ENCODE peak calls at places on chromosome 20, in eight cellular contexts. W is H1, T is adrenal gland, R is keratinocyte, V is A549, Z is left ventricle myocardium inferior, M is esophagus squamous epithelium, E is SK-N-SH. S is an unnamed sample.

GRCh38 chr20:50958733-50959542 is at the start of gene MOCS3:
- DNase-seq in W (peak), T (peak), R (peak), V (peak), Z (peak), M (peak), E (peak), S (peak)

GRCh38 chr20:41205313-41205712 is 68.0 kb downstream of the PLCG1 start:
- DNase-seq in W (no peak), T (no peak), R (no peak), V (no peak), Z (no peak), M (no peak), E (no peak), S (no peak)

GRCh38 chr20:49641683-49642649 is 71.7 kb downstream of the B4GALT5 start:
- DNase-seq in W (no peak), T (peak), R (no peak), V (no peak), Z (no peak), M (no peak), E (no peak), S (no peak)

GRCh38 chr20:58175425-58175824 is 53.0 kb downstream of the ANKRD60 start:
- DNase-seq in W (no peak), T (no peak), R (no peak), V (no peak), Z (no peak), M (no peak), E (no peak), S (no peak)

GRCh38 chr20:41009960-41010359 is 18.7 kb upstream of the TOP1 start:
- DNase-seq in W (no peak), T (no peak), R (no peak), V (no peak), Z (no peak), M (no peak), E (no peak), S (peak)

GRCh38 chr20:23285536-23285935 is 65.1 kb upstream of the NXT1 start:
- DNase-seq in W (no peak), T (no peak), R (no peak), V (no peak), Z (no peak), M (no peak), E (no peak), S (no peak)

GRCh38 chr20:38748863-38749153 is 548 bp downstream of the ACTR5 start:
- DNase-seq in W (peak), T (no peak), R (no peak), V (no peak), Z (no peak), M (no peak), E (no peak), S (no peak)

GRCh38 chr20:10609726-10610125 is 64.1 kb downstream of the JAG1 start:
- DNase-seq in W (no peak), T (no peak), R (no peak), V (no peak), Z (no peak), M (no peak), E (no peak), S (no peak)

GRCh38 chr20:13119583-13119982 is 101.5 kb upstream of the ISM1 start:
- DNase-seq in W (no peak), T (peak), R (no peak), V (peak), Z (no peak), M (no peak), E (peak), S (peak)

GRCh38 chr20:59576216-59576953 is 28.0 kb upstream of the PHACTR3 start:
- DNase-seq in W (peak), T (no peak), R (no peak), V (no peak), Z (no peak), M (no peak), E (peak), S (no peak)

GRCh38 chr20:2747676-2748235 is 52.7 kb downstream of the CPXM1 start:
- DNase-seq in W (no peak), T (no peak), R (no peak), V (no peak), Z (no peak), M (no peak), E (no peak), S (no peak)

GRCh38 chr20:62806383-62807050 is 1.9 kb downstream of the OGFR start:
- DNase-seq in W (no peak), T (no peak), R (no peak), V (no peak), Z (no peak), M (no peak), E (no peak), S (no peak)
- H3K4me3 ChIP-seq in W (no peak), T (peak), R (peak), V (peak), Z (peak), M (no peak), E (peak), S (peak)

DNA sequence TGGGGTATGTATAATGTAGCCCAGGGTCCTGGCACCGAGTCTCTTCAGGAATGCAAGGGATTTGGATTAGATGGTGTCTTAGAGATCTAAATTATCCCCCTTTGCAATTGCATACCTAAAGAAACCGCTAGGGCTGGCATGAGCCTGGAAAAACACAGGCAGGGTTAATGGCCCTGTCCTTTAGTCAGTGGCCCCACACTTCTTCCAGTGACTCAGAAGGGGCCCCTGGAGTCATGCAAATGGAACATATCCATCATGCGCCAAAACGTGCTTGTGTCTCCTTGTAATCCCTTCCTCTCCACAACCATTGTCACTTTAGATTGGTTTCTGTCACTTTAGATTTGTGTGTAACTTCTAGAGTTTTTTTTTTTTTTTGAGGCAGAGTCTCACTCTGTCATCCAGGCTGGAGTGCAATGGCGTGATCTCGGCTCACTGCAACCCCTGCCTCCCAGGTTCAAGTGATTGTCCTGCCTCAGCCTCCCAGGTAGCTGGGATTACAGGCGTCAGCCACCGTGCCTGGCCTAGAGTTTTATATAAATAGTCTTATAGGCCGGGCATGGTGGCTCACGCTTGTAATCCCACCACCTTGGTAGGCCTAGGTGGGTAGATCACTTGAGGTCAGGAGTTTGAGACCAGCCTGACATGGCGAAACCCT is 8.7 kb upstream of the MYBL2 start:
- DNase-seq in W (no peak), T (no peak), R (no peak), V (peak), Z (no peak), M (no peak), E (no peak), S (no peak)
- H3K27ac ChIP-seq in W (no peak), T (no peak), R (peak), V (peak), Z (peak), M (peak), E (peak), S (no peak)

DNA sequence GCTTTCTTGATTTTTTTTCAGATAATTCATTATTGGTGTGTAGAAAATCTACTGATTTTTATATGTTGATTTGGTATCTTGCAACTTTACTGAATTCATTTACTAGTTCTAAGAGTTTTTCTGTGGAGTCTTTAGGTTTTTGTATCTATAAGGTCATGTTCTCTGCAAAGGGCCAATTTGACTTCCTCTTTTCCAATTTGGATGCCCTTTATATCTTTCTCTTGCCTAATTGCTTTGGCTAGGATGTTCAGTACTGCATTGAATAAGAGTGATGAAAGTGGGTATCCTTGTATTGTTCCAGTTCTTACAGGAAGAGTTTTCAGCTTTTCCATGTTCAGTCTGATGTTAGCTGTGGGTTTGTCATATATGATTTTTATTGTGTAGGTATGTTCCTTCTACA is 14.4 kb upstream of the NKX2-4 start:
- DNase-seq in W (no peak), T (no peak), R (no peak), V (no peak), Z (no peak), M (no peak), E (no peak), S (no peak)
- TF ChIP-seq CTCF in W (no peak), T (no peak), R (no peak), V (no peak), Z (no peak), M (no peak), E (no peak), S (no peak)

DNA sequence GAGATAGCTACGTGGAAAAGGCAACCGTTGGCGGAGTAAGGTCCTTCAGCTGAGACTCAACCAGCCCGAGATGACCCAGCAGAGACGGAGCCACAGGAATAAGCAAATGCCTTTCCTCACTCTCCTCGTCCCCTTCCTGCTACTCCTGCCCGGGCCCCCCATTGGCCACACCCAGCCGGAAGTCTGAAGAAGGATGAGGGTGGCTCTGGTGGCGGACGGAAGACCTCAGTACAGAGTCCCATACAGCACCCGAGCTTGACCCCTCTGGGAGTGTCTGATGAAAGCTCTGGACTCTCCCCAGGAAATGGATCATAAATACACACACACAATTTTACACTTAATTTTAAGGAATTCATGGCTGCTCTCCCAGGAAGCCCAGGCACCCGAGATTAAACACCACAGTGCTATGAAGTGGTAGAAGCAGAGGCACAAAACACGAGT is 125.5 kb downstream of the BANF2 start:
- DNase-seq in W (no peak), T (peak), R (no peak), V (no peak), Z (no peak), M (no peak), E (no peak), S (no peak)
- H3K4me3 ChIP-seq in W (no peak), T (no peak), R (no peak), V (no peak), Z (peak), M (no peak), E (no peak), S (no peak)

GRCh38 chr20:32167552-32167951 is 40.0 kb downstream of the PLAGL2 start:
- DNase-seq in W (no peak), T (no peak), R (no peak), V (no peak), Z (no peak), M (no peak), E (no peak), S (no peak)
- H3K27ac ChIP-seq in W (no peak), T (no peak), R (no peak), V (no peak), Z (no peak), M (no peak), E (no peak), S (no peak)

DNA sequence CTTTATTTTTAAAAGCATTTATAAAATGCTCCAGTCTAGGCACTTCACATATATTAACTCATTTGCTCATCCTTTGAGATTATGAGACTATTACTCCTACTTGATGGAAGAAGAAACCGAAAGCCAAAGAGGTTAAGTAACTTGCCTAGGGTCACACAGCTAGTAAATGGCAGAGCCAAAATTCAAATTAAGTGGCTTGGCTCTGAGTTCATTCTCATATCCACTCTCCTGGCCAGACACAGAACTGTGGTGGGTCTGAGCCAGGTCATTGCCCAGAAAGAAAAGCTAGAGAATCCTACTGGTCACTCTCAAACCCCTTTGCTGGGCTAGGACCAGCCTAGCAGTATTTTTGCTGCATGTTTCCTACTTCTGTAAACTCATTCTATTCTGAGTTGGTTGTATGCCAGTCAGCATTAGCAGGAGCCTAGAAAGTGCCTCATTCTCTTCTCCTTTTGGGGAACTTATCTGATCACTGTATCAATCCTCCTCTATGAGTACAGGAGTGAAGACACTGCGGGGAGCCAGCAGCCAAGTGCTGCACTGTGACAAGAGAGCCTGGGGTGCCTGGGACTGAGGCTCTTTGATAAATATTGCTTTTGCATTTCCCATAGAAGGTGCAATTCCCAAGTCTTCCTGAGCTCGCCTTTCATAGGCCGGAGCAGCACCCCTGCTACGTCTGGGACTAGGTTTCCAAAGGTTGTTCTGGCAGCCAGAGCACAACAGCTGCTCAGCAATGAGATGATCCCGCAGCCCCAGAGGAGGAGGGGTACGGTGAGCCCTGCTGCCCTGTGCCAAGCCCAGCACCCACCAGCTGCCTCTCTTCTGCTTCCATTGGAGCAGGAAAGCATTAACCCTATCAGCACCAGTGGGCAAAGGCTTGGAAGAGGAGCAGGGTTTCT is 728.3 kb downstream of the MAFB start:
- DNase-seq in W (peak), T (no peak), R (no peak), V (no peak), Z (peak), M (no peak), E (peak), S (no peak)
- TF ChIP-seq CTCF in W (no peak), T (no peak), R (no peak), V (no peak), Z (peak), M (no peak), E (no peak), S (no peak)

DNA sequence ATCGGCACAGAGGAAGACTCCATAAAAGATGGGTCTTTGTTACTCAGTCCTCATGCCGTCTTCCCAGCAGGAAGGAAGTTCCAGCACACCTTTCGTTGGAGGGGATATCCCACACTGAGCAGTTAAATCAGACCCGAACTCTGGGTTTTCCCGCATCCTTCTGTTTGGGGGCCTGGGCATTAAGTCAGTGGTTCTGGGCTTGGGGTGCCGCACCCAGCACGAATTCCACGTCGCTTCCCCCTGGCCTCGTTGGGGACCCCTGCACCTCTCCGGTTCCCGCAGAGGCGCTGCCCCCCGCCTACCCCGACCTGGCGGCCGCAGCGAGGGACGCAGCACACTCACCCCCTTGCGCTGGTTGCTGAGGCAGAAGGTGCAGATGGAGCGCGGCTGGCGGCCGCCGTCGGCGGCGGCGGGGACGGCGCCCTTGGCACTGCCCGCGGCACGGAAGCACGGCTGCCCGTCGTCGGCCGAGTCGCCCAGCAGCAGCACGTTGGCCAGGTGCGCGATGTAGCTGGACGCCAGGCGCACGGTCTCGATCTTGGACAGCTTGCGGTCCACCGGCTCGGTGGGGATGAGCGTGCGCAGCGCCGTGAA is 641 bp downstream of the TCF15 start:
- DNase-seq in W (peak), T (no peak), R (no peak), V (no peak), Z (no peak), M (no peak), E (peak), S (no peak)
- H3K4me3 ChIP-seq in W (peak), T (peak), R (no peak), V (no peak), Z (peak), M (no peak), E (no peak), S (no peak)

GRCh38 chr20:46399401-46399800 is 7.0 kb downstream of the ELMO2 start:
- DNase-seq in W (no peak), T (no peak), R (no peak), V (no peak), Z (no peak), M (no peak), E (no peak), S (no peak)

GRCh38 chr20:46398963-46399362 is 7.5 kb downstream of the ELMO2 start:
- DNase-seq in W (no peak), T (no peak), R (no peak), V (no peak), Z (no peak), M (no peak), E (no peak), S (no peak)

GRCh38 chr20:46400828-46401477 is 5.5 kb downstream of the ELMO2 start:
- DNase-seq in W (no peak), T (no peak), R (no peak), V (no peak), Z (no peak), M (no peak), E (no peak), S (no peak)

GRCh38 chr20:46401478-46401860 is 4.9 kb downstream of the ELMO2 start:
- DNase-seq in W (no peak), T (no peak), R (no peak), V (no peak), Z (no peak), M (no peak), E (no peak), S (no peak)

DNA sequence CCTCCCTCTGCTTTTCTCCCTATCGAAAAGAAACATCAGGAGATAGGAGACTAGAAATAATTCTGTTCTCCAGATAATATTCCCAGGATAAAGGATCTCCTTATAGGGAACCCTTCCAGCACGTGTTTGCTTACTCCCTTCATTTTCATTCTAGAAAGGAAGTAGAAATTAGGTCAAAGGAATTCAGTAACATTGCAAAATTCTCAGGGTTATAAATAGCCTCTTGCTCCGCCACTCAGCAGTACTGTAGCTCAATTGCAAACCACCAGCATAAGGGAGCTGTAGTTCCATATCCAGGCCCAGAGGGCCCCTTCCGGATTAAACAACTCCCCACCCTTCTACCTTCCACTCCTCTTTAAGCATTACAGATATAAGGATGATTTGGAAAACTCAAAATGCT is 6.2 kb downstream of the ELMO2 start:
- DNase-seq in W (no peak), T (peak), R (no peak), V (no peak), Z (no peak), M (no peak), E (no peak), S (peak)
- H3K27ac ChIP-seq in W (no peak), T (no peak), R (no peak), V (no peak), Z (peak), M (peak), E (peak), S (peak)

GRCh38 chr20:6416371-6416770 is 293.5 kb upstream of the FERMT1 start:
- DNase-seq in W (no peak), T (no peak), R (no peak), V (no peak), Z (no peak), M (no peak), E (no peak), S (no peak)
- TF ChIP-seq CTCF in W (peak), T (no peak), R (no peak), V (no peak), Z (no peak), M (no peak), E (no peak), S (peak)

S was measured in brain microvascular endothelial cell.